ENCODE peak calls at places on chromosomes 12 and 14, in nine cellular contexts. T, Y, Z, I, K, H, U, W and S are unnamed samples.
A peak's percentile ranks its signal among the peaks of the same experiment; 100 is the strongest.

GRCh38 chr12:24561882-24562760 is 386.8 kb downstream of the BCAT1 start:
- DNase-seq in T (peak; percentile 40), Y (no peak), Z (peak; percentile 28), I (peak; percentile 73), K (peak; percentile 62), H (peak; percentile 85), U (no peak), W (no peak), S (peak; percentile 73)

GRCh38 chr14:26332966-26333365 is 264.9 kb downstream of the NOVA1 start:
- DNase-seq in T (no peak), Y (no peak), Z (no peak), I (no peak), K (no peak), H (no peak), U (no peak), W (no peak), S (no peak)

GRCh38 chr12:42426733-42427132 is 100.8 kb downstream of the PPHLN1 start:
- DNase-seq in T (no peak), Y (no peak), Z (peak; percentile 19), I (peak; percentile 55), K (peak; percentile 72), H (no peak), U (no peak), W (peak; percentile 90), S (no peak)

GRCh38 chr14:101069666-101070362 is 166.3 kb upstream of the RTL1 start:
- DNase-seq in T (no peak), Y (no peak), Z (no peak), I (no peak), K (no peak), H (no peak), U (peak; percentile 24), W (no peak), S (no peak)

GRCh38 chr14:52080817-52081755 is 12.2 kb upstream of the NID2 start:
- DNase-seq in T (no peak), Y (no peak), Z (no peak), I (peak; percentile 96), K (peak; percentile 96), H (no peak), U (no peak), W (peak; percentile 87), S (no peak)

GRCh38 chr14:85599939-85600338 is 70.0 kb downstream of the FLRT2 start:
- DNase-seq in T (no peak), Y (peak; percentile 76), Z (no peak), I (no peak), K (peak; percentile 47), H (no peak), U (no peak), W (no peak), S (no peak)

GRCh38 chr14:72609205-72609916 is 284.5 kb downstream of the DPF3 start:
- DNase-seq in T (no peak), Y (no peak), Z (no peak), I (no peak), K (no peak), H (no peak), U (no peak), W (no peak), S (no peak)

GRCh38 chr14:103206023-103206481 is 82.8 kb downstream of the TNFAIP2 start:
- DNase-seq in T (peak; percentile 39), Y (no peak), Z (no peak), I (no peak), K (no peak), H (peak; percentile 65), U (no peak), W (no peak), S (no peak)

GRCh38 chr14:22780105-22780679 is 13.7 kb downstream of the OXA1L start:
- DNase-seq in T (peak; percentile 20), Y (no peak), Z (no peak), I (peak; percentile 61), K (peak; percentile 35), H (no peak), U (no peak), W (no peak), S (no peak)

GRCh38 chr12:67698711-67699603 is 50.4 kb downstream of the DYRK2 start:
- DNase-seq in T (no peak), Y (peak; percentile 49), Z (peak; percentile 67), I (peak; percentile 96), K (peak; percentile 52), H (no peak), U (peak; percentile 69), W (no peak), S (no peak)

GRCh38 chr12:108949976-108950375 is 70.1 kb downstream of the DAO start:
- DNase-seq in T (no peak), Y (no peak), Z (no peak), I (no peak), K (no peak), H (no peak), U (no peak), W (no peak), S (no peak)

GRCh38 chr12:22935090-22935489 is 310.1 kb downstream of the ETNK1 start:
- DNase-seq in T (no peak), Y (no peak), Z (no peak), I (peak; percentile 2), K (no peak), H (no peak), U (no peak), W (peak; percentile 57), S (no peak)